ENCODE peak calls at places on chromosome 17, in seven cellular contexts. One of them, this sample, is unnamed.
A peak's percentile ranks its signal among the peaks of the same experiment; 100 is the strongest.

GRCh38 chr17:1590031-1590746 is 27.6 kb upstream of the PITPNA start:
- DNase-seq in hypothalamus: peak; percentile 13
- DNase-seq in tibial artery: peak; percentile 75
- DNase-seq in cardiac fibroblast: peak; percentile 77
- DNase-seq in Caki2: peak; percentile 78
- DNase-seq in RPMI7951: peak; percentile 92
- DNase-seq in NCI-H2107: no peak
- DNase-seq in this sample: peak; percentile 93

GRCh38 chr17:59804910-59805381 is 87.8 kb downstream of the TUBD1 start:
- DNase-seq in Caki2: no peak
- DNase-seq in cardiac fibroblast: no peak
- DNase-seq in hypothalamus: no peak
- DNase-seq in RPMI7951: peak; percentile 61
- DNase-seq in NCI-H2107: no peak
- DNase-seq in tibial artery: no peak
- DNase-seq in this sample: no peak

GRCh38 chr17:39640493-39641118 is 3.7 kb downstream of the STARD3 start:
- DNase-seq in NCI-H2107: no peak
- DNase-seq in cardiac fibroblast: no peak
- DNase-seq in Caki2: peak; percentile 60
- DNase-seq in hypothalamus: no peak
- DNase-seq in tibial artery: no peak
- DNase-seq in RPMI7951: no peak
- DNase-seq in this sample: no peak

GRCh38 chr17:81417049-81417878 is 22.0 kb downstream of the BAHCC1 start:
- DNase-seq in tibial artery: peak; percentile 75
- DNase-seq in cardiac fibroblast: no peak
- DNase-seq in hypothalamus: no peak
- DNase-seq in NCI-H2107: no peak
- DNase-seq in Caki2: no peak
- DNase-seq in RPMI7951: peak; percentile 73
- DNase-seq in this sample: no peak

GRCh38 chr17:27635275-27635823 is 4.4 kb downstream of the LGALS9 start:
- DNase-seq in hypothalamus: no peak
- DNase-seq in Caki2: no peak
- DNase-seq in tibial artery: peak; percentile 58
- DNase-seq in RPMI7951: no peak
- DNase-seq in cardiac fibroblast: no peak
- DNase-seq in NCI-H2107: no peak
- DNase-seq in this sample: no peak

GRCh38 chr17:14197582-14197981 is 39.1 kb downstream of the CDRT15 start:
- DNase-seq in hypothalamus: no peak
- DNase-seq in cardiac fibroblast: no peak
- DNase-seq in NCI-H2107: no peak
- DNase-seq in tibial artery: no peak
- DNase-seq in RPMI7951: no peak
- DNase-seq in Caki2: no peak
- DNase-seq in this sample: no peak

GRCh38 chr17:5049314-5049819 is 14.1 kb upstream of the SLC52A1 start:
- DNase-seq in Caki2: no peak
- DNase-seq in NCI-H2107: no peak
- DNase-seq in hypothalamus: no peak
- DNase-seq in tibial artery: no peak
- DNase-seq in cardiac fibroblast: no peak
- DNase-seq in RPMI7951: no peak
- DNase-seq in this sample: no peak

GRCh38 chr17:62648954-62649294 is 21.5 kb downstream of the MRC2 start:
- DNase-seq in cardiac fibroblast: no peak
- DNase-seq in Caki2: no peak
- DNase-seq in RPMI7951: no peak
- DNase-seq in hypothalamus: no peak
- DNase-seq in tibial artery: no peak
- DNase-seq in NCI-H2107: no peak
- DNase-seq in this sample: no peak

GRCh38 chr17:4902540-4902939 is 358 bp downstream of the CHRNE start:
- DNase-seq in cardiac fibroblast: no peak
- DNase-seq in Caki2: no peak
- DNase-seq in tibial artery: no peak
- DNase-seq in RPMI7951: no peak
- DNase-seq in NCI-H2107: no peak
- DNase-seq in hypothalamus: no peak
- DNase-seq in this sample: no peak

GRCh38 chr17:38379448-38379847 is 27.8 kb downstream of the SOCS7 start:
- DNase-seq in cardiac fibroblast: no peak
- DNase-seq in hypothalamus: no peak
- DNase-seq in tibial artery: no peak
- DNase-seq in RPMI7951: no peak
- DNase-seq in Caki2: no peak
- DNase-seq in NCI-H2107: no peak
- DNase-seq in this sample: no peak

GRCh38 chr17:77696720-77697460 is 261.6 kb upstream of the TNRC6C start:
- DNase-seq in hypothalamus: no peak
- DNase-seq in tibial artery: no peak
- DNase-seq in cardiac fibroblast: no peak
- DNase-seq in NCI-H2107: no peak
- DNase-seq in RPMI7951: no peak
- DNase-seq in Caki2: no peak
- DNase-seq in this sample: no peak

GRCh38 chr17:57257213-57257873 is 1.0 kb downstream of the MSI2 start:
- DNase-seq in RPMI7951: no peak
- DNase-seq in Caki2: no peak
- DNase-seq in NCI-H2107: no peak
- DNase-seq in cardiac fibroblast: no peak
- DNase-seq in hypothalamus: no peak
- DNase-seq in tibial artery: no peak
- DNase-seq in this sample: no peak

GRCh38 chr17:79808763-79809529 is 12.1 kb upstream of the CBX8 start:
- DNase-seq in Caki2: peak; percentile 58
- DNase-seq in NCI-H2107: no peak
- DNase-seq in cardiac fibroblast: peak; percentile 60
- DNase-seq in hypothalamus: no peak
- DNase-seq in RPMI7951: no peak
- DNase-seq in tibial artery: no peak
- DNase-seq in this sample: peak; percentile 32

This sample was measured in iris pigment epithelial cell.